ENCODE peak calls at places on chromosomes 7 and 10, in five cellular contexts. One of them, this sample, is unnamed. For H3K36me3, the result is how much of the 10 kb centered on the place peaks cover.

GRCh38 chr10:47164126-47164799 is 135.7 kb upstream of the GDF10 start:
- DNase-seq in mesendoderm: no peak
- DNase-seq in GM23338: no peak
- DNase-seq in neural progenitor cell: no peak
- DNase-seq in gastrocnemius medialis: no peak
- DNase-seq in this sample: no peak

GRCh38 chr7:157309990-157310668 is 26.7 kb upstream of the DNAJB6 start:
- DNase-seq in neural progenitor cell: no peak
- DNase-seq in mesendoderm: peak
- DNase-seq in gastrocnemius medialis: no peak
- DNase-seq in GM23338: peak
- DNase-seq in this sample: no peak

GRCh38 chr7:20562461-20562860 is 53.0 kb upstream of the ABCB5 start:
- DNase-seq in GM23338: no peak
- DNase-seq in gastrocnemius medialis: no peak
- DNase-seq in neural progenitor cell: peak
- DNase-seq in mesendoderm: no peak
- DNase-seq in this sample: no peak

GRCh38 chr7:55052081-55052480 is 33.3 kb downstream of the EGFR start:
- DNase-seq in gastrocnemius medialis: no peak
- DNase-seq in neural progenitor cell: no peak
- DNase-seq in GM23338: no peak
- DNase-seq in mesendoderm: no peak
- DNase-seq in this sample: no peak

GRCh38 chr10:96370575-96371157 is 11.9 kb upstream of the OPALIN start:
- DNase-seq in GM23338: peak
- DNase-seq in neural progenitor cell: peak
- DNase-seq in mesendoderm: peak
- DNase-seq in gastrocnemius medialis: no peak
- DNase-seq in this sample: no peak

GRCh38 chr7:45606050-45606449 is 31.9 kb downstream of the ADCY1 start:
- DNase-seq in mesendoderm: no peak
- DNase-seq in GM23338: no peak
- DNase-seq in neural progenitor cell: no peak
- DNase-seq in gastrocnemius medialis: no peak
- DNase-seq in this sample: no peak

GRCh38 chr7:83738436-83738835 is 89.5 kb upstream of the SEMA3E start:
- DNase-seq in GM23338: no peak
- DNase-seq in gastrocnemius medialis: no peak
- DNase-seq in mesendoderm: no peak
- DNase-seq in neural progenitor cell: peak
- DNase-seq in this sample: no peak

GRCh38 chr10:110684800-110685446 is 40.8 kb downstream of the RBM20 start:
- DNase-seq in gastrocnemius medialis: no peak
- DNase-seq in mesendoderm: no peak
- DNase-seq in GM23338: peak
- DNase-seq in neural progenitor cell: no peak
- DNase-seq in this sample: no peak

GRCh38 chr10:88592425-88592824 is 5.9 kb downstream of the LIPJ start:
- DNase-seq in mesendoderm: peak
- DNase-seq in neural progenitor cell: no peak
- DNase-seq in GM23338: no peak
- DNase-seq in gastrocnemius medialis: no peak
- DNase-seq in this sample: no peak

GRCh38 chr7:70788276-70788675 is 343.7 kb upstream of the GALNT17 start:
- DNase-seq in neural progenitor cell: no peak
- DNase-seq in gastrocnemius medialis: no peak
- DNase-seq in GM23338: peak
- DNase-seq in mesendoderm: no peak
- DNase-seq in this sample: no peak

GRCh38 chr7:70791341-70791740 is 340.6 kb upstream of the GALNT17 start:
- DNase-seq in gastrocnemius medialis: no peak
- DNase-seq in GM23338: no peak
- DNase-seq in mesendoderm: no peak
- DNase-seq in neural progenitor cell: no peak
- DNase-seq in this sample: no peak

GRCh38 chr7:70789481-70790214 is 342.3 kb upstream of the GALNT17 start:
- DNase-seq in mesendoderm: no peak
- DNase-seq in gastrocnemius medialis: no peak
- DNase-seq in GM23338: no peak
- DNase-seq in neural progenitor cell: no peak
- DNase-seq in this sample: no peak

GRCh38 chr7:70793060-70793459 is 338.9 kb upstream of the GALNT17 start:
- DNase-seq in neural progenitor cell: no peak
- DNase-seq in GM23338: no peak
- DNase-seq in gastrocnemius medialis: no peak
- DNase-seq in mesendoderm: no peak
- DNase-seq in this sample: no peak

DNA sequence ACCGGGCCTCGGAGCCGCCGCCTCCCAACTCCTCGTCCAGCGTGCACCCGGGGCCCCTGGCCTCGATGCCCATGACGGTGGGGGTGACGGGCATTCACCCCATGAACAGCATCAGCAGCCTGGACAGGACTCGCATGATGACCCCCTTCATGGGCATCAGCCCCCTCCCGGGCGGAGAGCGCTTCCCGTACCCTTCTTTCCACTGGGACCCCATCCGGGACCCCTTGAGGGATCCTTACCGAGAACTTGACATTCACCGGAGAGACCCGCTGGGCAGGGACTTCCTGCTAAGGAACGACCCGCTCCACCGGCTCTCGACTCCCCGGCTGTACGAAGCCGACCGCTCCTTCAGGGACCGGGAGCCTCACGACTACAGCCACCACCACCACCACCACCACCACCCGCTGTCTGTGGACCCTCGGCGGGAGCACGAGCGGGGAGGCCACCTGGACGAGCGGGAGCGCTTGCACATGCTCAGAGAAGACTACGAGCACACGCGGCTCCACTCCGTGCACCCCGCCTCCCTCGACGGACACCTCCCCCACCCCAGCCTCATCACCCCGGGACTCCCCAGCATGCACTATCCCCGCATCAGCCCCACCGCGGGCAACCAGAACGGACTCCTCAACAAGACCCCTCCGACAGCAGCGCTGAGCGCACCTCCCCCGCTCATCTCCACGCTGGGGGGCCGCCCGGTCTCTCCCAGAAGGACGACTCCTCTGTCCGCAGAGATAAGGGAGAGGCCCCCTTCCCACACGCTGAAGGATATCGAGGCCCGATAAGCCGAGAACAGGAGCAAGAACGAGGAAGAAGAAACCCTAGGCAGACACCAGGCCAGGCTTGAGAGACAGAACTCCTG is 341.5 kb upstream of the GALNT17 start:
- DNase-seq in neural progenitor cell: no peak
- DNase-seq in gastrocnemius medialis: no peak
- DNase-seq in GM23338: no peak
- DNase-seq in mesendoderm: no peak
- DNase-seq in this sample: no peak
- H3K36me3 ChIP-seq in neural progenitor cell: under half
- H3K36me3 ChIP-seq in gastrocnemius medialis: under half
- H3K36me3 ChIP-seq in GM23338: under half
- H3K36me3 ChIP-seq in mesendoderm: under half
- H3K36me3 ChIP-seq in this sample: under half

GRCh38 chr10:1534820-1535219 is 202.5 kb downstream of the ADARB2 start:
- DNase-seq in GM23338: no peak
- DNase-seq in gastrocnemius medialis: no peak
- DNase-seq in neural progenitor cell: no peak
- DNase-seq in mesendoderm: no peak
- DNase-seq in this sample: peak
- H3K27ac ChIP-seq in GM23338: no peak
- H3K27ac ChIP-seq in gastrocnemius medialis: no peak
- H3K27ac ChIP-seq in neural progenitor cell: no peak
- H3K27ac ChIP-seq in mesendoderm: no peak
- H3K27ac ChIP-seq in this sample: no peak

DNA sequence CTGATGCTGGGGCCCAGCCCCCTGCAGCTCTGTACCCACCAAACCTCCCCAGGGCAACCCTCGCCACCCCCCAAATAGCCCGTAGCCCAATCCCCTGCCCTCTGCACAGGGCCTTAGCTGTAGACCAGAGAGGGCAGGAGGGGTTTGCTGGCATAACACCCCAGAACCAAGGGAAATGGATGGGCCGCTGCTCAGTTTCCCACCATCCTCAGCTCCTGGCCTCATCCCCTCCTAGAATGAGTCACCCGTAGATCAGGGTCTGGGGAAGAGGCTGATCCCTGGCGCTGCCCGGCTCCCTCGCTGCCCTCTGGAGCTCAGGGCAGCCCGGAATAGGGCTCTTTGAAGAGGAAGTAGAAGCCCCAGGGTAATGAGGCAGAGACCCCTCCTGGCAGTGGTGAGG is 31.2 kb downstream of the LDB3 start:
- DNase-seq in mesendoderm: no peak
- DNase-seq in GM23338: no peak
- DNase-seq in gastrocnemius medialis: no peak
- DNase-seq in neural progenitor cell: no peak
- DNase-seq in this sample: no peak
- H3K4me3 ChIP-seq in mesendoderm: no peak
- H3K4me3 ChIP-seq in GM23338: no peak
- H3K4me3 ChIP-seq in gastrocnemius medialis: no peak
- H3K4me3 ChIP-seq in neural progenitor cell: no peak
- H3K4me3 ChIP-seq in this sample: no peak

GRCh38 chr10:30821994-30822692 is 192.6 kb upstream of the LYZL2 start:
- DNase-seq in GM23338: no peak
- DNase-seq in mesendoderm: no peak
- DNase-seq in neural progenitor cell: no peak
- DNase-seq in gastrocnemius medialis: no peak
- DNase-seq in this sample: peak
- H3K36me3 ChIP-seq in GM23338: under half
- H3K36me3 ChIP-seq in mesendoderm: under half
- H3K36me3 ChIP-seq in neural progenitor cell: under half
- H3K36me3 ChIP-seq in gastrocnemius medialis: under half
- H3K36me3 ChIP-seq in this sample: under half